ENCODE peak calls at places on chromosomes 13 and 19, in six cellular contexts. One of them, this sample, is unnamed.

GRCh38 chr19:49533551-49534488 is 6.0 kb downstream of the RCN3 start:
- DNase-seq in stomach: peak
- DNase-seq in mucosa of descending colon: peak
- DNase-seq in RWPE1: peak
- DNase-seq in neural crest cell: peak
- DNase-seq in activated B cell treated with CpG ODN at 0.5 μM for 24 hours: peak
- DNase-seq in this sample: peak

GRCh38 chr19:9986787-9987281 is 23.5 kb downstream of the COL5A3 start:
- DNase-seq in neural crest cell: no peak
- DNase-seq in mucosa of descending colon: no peak
- DNase-seq in activated B cell treated with CpG ODN at 0.5 μM for 24 hours: no peak
- DNase-seq in RWPE1: no peak
- DNase-seq in stomach: no peak
- DNase-seq in this sample: peak

GRCh38 chr19:39136225-39136940 is 10.8 kb downstream of the PAK4 start:
- DNase-seq in neural crest cell: no peak
- DNase-seq in mucosa of descending colon: peak
- DNase-seq in activated B cell treated with CpG ODN at 0.5 μM for 24 hours: no peak
- DNase-seq in stomach: peak
- DNase-seq in RWPE1: no peak
- DNase-seq in this sample: no peak

GRCh38 chr13:34502621-34503020 is 439.4 kb upstream of the NBEA start:
- DNase-seq in stomach: no peak
- DNase-seq in activated B cell treated with CpG ODN at 0.5 μM for 24 hours: no peak
- DNase-seq in RWPE1: no peak
- DNase-seq in neural crest cell: no peak
- DNase-seq in mucosa of descending colon: no peak
- DNase-seq in this sample: no peak

GRCh38 chr19:58407658-58408151 is 744 bp upstream of the ZNF584 start:
- DNase-seq in stomach: no peak
- DNase-seq in activated B cell treated with CpG ODN at 0.5 μM for 24 hours: no peak
- DNase-seq in neural crest cell: no peak
- DNase-seq in RWPE1: no peak
- DNase-seq in mucosa of descending colon: no peak
- DNase-seq in this sample: no peak

GRCh38 chr19:38989066-38989605 is 13.6 kb upstream of the FBXO17 start:
- DNase-seq in RWPE1: no peak
- DNase-seq in neural crest cell: no peak
- DNase-seq in activated B cell treated with CpG ODN at 0.5 μM for 24 hours: no peak
- DNase-seq in mucosa of descending colon: no peak
- DNase-seq in stomach: no peak
- DNase-seq in this sample: peak

GRCh38 chr13:106182404-106182803 is 353.1 kb downstream of the EFNB2 start:
- DNase-seq in activated B cell treated with CpG ODN at 0.5 μM for 24 hours: no peak
- DNase-seq in stomach: no peak
- DNase-seq in RWPE1: peak
- DNase-seq in mucosa of descending colon: no peak
- DNase-seq in neural crest cell: no peak
- DNase-seq in this sample: peak

GRCh38 chr13:60318186-60318585 is 78.8 kb upstream of the TDRD3 start:
- DNase-seq in activated B cell treated with CpG ODN at 0.5 μM for 24 hours: no peak
- DNase-seq in stomach: no peak
- DNase-seq in RWPE1: no peak
- DNase-seq in mucosa of descending colon: no peak
- DNase-seq in neural crest cell: no peak
- DNase-seq in this sample: no peak

GRCh38 chr19:52492201-52492960 is 35.1 kb upstream of the ZNF808 start:
- DNase-seq in activated B cell treated with CpG ODN at 0.5 μM for 24 hours: no peak
- DNase-seq in neural crest cell: peak
- DNase-seq in mucosa of descending colon: peak
- DNase-seq in RWPE1: no peak
- DNase-seq in stomach: no peak
- DNase-seq in this sample: no peak

GRCh38 chr19:32464279-32464678 is 58.7 kb downstream of the DPY19L3 start:
- DNase-seq in RWPE1: no peak
- DNase-seq in stomach: no peak
- DNase-seq in mucosa of descending colon: no peak
- DNase-seq in neural crest cell: no peak
- DNase-seq in activated B cell treated with CpG ODN at 0.5 μM for 24 hours: no peak
- DNase-seq in this sample: peak

GRCh38 chr13:101049166-101049850 is 367.0 kb downstream of the NALCN start:
- DNase-seq in activated B cell treated with CpG ODN at 0.5 μM for 24 hours: no peak
- DNase-seq in stomach: no peak
- DNase-seq in neural crest cell: no peak
- DNase-seq in RWPE1: peak
- DNase-seq in mucosa of descending colon: no peak
- DNase-seq in this sample: no peak

GRCh38 chr13:96525715-96526114 is 435.8 kb downstream of the HS6ST3 start:
- DNase-seq in activated B cell treated with CpG ODN at 0.5 μM for 24 hours: no peak
- DNase-seq in RWPE1: no peak
- DNase-seq in neural crest cell: no peak
- DNase-seq in mucosa of descending colon: no peak
- DNase-seq in stomach: no peak
- DNase-seq in this sample: no peak

GRCh38 chr19:47228168-47228936 is 2.6 kb downstream of the BBC3 start:
- DNase-seq in RWPE1: no peak
- DNase-seq in mucosa of descending colon: peak
- DNase-seq in neural crest cell: no peak
- DNase-seq in stomach: peak
- DNase-seq in activated B cell treated with CpG ODN at 0.5 μM for 24 hours: peak
- DNase-seq in this sample: peak

GRCh38 chr13:38223093-38223492 is 126.6 kb upstream of the UFM1 start:
- DNase-seq in stomach: no peak
- DNase-seq in neural crest cell: no peak
- DNase-seq in mucosa of descending colon: peak
- DNase-seq in RWPE1: no peak
- DNase-seq in activated B cell treated with CpG ODN at 0.5 μM for 24 hours: no peak
- DNase-seq in this sample: peak

GRCh38 chr13:26929971-26930730 is 169.6 kb upstream of the GPR12 start:
- DNase-seq in neural crest cell: peak
- DNase-seq in stomach: peak
- DNase-seq in activated B cell treated with CpG ODN at 0.5 μM for 24 hours: peak
- DNase-seq in mucosa of descending colon: peak
- DNase-seq in RWPE1: peak
- DNase-seq in this sample: peak

GRCh38 chr19:48419158-48419920 is 25.9 kb downstream of the GRIN2D start:
- DNase-seq in stomach: peak
- DNase-seq in mucosa of descending colon: peak
- DNase-seq in neural crest cell: peak
- DNase-seq in RWPE1: no peak
- DNase-seq in activated B cell treated with CpG ODN at 0.5 μM for 24 hours: peak
- DNase-seq in this sample: peak

GRCh38 chr13:97189943-97190342 is 32.2 kb upstream of the MBNL2 start:
- DNase-seq in stomach: no peak
- DNase-seq in activated B cell treated with CpG ODN at 0.5 μM for 24 hours: no peak
- DNase-seq in RWPE1: no peak
- DNase-seq in neural crest cell: no peak
- DNase-seq in mucosa of descending colon: no peak
- DNase-seq in this sample: no peak

GRCh38 chr19:54882758-54883157 is 8.7 kb downstream of the FCAR start:
- DNase-seq in activated B cell treated with CpG ODN at 0.5 μM for 24 hours: no peak
- DNase-seq in RWPE1: no peak
- DNase-seq in neural crest cell: no peak
- DNase-seq in mucosa of descending colon: no peak
- DNase-seq in stomach: no peak
- DNase-seq in this sample: no peak

GRCh38 chr19:52949422-52949821 is 13.3 kb downstream of the ZNF816 start:
- DNase-seq in RWPE1: no peak
- DNase-seq in activated B cell treated with CpG ODN at 0.5 μM for 24 hours: no peak
- DNase-seq in stomach: no peak
- DNase-seq in neural crest cell: no peak
- DNase-seq in mucosa of descending colon: no peak
- DNase-seq in this sample: no peak

DNA sequence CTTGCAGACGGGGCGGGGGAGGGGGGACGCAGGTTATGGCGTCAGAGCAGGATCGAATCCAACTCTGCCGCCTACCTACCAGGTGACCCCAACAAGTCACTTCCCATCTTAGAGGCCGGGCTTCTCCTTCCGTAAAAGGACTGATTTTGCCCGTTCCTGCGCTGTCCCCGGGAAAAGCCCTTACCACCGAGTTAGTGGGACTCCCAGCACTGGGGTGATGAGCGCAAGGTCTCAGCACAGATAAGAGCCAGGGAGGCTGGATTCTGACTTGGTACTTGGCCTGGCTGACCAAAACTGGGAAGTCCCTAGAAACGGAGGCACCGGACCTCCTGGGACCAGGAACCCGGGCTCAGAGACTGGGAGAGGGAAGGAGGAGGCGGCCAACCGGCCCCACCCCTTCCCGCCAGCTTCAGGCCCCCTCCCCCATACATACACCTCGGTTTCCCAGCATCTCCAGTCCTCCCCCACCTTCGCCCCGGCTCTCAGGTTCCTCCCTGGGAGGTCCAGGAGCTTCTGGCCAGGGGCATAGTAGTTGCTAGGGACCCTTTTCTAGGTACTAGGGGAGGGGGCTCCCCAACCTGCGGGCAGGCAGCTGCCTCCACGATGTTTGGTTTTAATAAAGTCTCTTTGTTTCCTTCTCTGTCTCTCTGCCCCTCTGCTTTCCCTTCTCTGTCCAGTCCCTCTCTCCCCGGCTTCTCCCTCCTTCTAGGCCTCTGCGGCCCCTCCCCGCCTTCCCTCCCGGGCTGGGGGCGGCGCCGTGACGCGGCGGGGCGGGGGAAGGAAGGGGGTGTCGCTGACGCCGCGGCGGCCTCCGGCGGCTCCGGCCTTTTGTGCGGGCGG is at the start of gene GRAMD1A:
- DNase-seq in mucosa of descending colon: peak
- DNase-seq in stomach: peak
- DNase-seq in neural crest cell: peak
- DNase-seq in activated B cell treated with CpG ODN at 0.5 μM for 24 hours: peak
- DNase-seq in RWPE1: peak
- DNase-seq in this sample: peak
- TF ChIP-seq CTCF in mucosa of descending colon: no peak
- TF ChIP-seq CTCF in stomach: no peak
- TF ChIP-seq CTCF in neural crest cell: no peak
- TF ChIP-seq CTCF in activated B cell treated with CpG ODN at 0.5 μM for 24 hours: no peak
- TF ChIP-seq CTCF in RWPE1: no peak
- TF ChIP-seq CTCF in this sample: no peak

GRCh38 chr19:45638930-45639729 is at the start of gene EML2:
- DNase-seq in RWPE1: peak
- DNase-seq in neural crest cell: peak
- DNase-seq in stomach: peak
- DNase-seq in mucosa of descending colon: peak
- DNase-seq in activated B cell treated with CpG ODN at 0.5 μM for 24 hours: peak
- DNase-seq in this sample: peak
- TF ChIP-seq CTCF in RWPE1: peak
- TF ChIP-seq CTCF in neural crest cell: no peak
- TF ChIP-seq CTCF in stomach: no peak
- TF ChIP-seq CTCF in mucosa of descending colon: no peak
- TF ChIP-seq CTCF in activated B cell treated with CpG ODN at 0.5 μM for 24 hours: no peak
- TF ChIP-seq CTCF in this sample: peak

DNA sequence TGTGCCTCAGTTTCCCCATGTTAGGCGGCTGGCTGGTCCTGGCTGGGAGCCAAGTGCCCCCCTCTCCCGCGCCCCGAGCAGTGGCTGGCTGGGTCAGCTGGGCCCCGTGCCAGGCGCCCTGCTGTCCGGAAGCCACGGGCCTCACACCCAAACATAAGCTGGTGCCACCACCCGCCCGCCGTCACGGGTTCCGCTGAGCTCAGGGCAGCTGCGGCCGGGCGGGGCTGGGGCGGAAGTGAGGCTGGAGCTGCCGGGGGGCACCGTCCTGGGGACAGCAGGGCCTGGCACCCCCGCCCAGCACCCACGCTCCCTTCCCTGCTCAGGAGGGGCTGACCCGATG is 19.3 kb downstream of the HCN2 start:
- DNase-seq in mucosa of descending colon: peak
- DNase-seq in neural crest cell: no peak
- DNase-seq in RWPE1: no peak
- DNase-seq in stomach: peak
- DNase-seq in activated B cell treated with CpG ODN at 0.5 μM for 24 hours: no peak
- DNase-seq in this sample: no peak
- TF ChIP-seq CTCF in mucosa of descending colon: no peak
- TF ChIP-seq CTCF in neural crest cell: no peak
- TF ChIP-seq CTCF in RWPE1: no peak
- TF ChIP-seq CTCF in stomach: no peak
- TF ChIP-seq CTCF in activated B cell treated with CpG ODN at 0.5 μM for 24 hours: no peak
- TF ChIP-seq CTCF in this sample: no peak

GRCh38 chr19:13082192-13083007 is 20.3 kb downstream of the LYL1 start:
- DNase-seq in stomach: no peak
- DNase-seq in mucosa of descending colon: no peak
- DNase-seq in neural crest cell: no peak
- DNase-seq in activated B cell treated with CpG ODN at 0.5 μM for 24 hours: no peak
- DNase-seq in RWPE1: no peak
- DNase-seq in this sample: peak
- TF ChIP-seq CTCF in stomach: no peak
- TF ChIP-seq CTCF in mucosa of descending colon: no peak
- TF ChIP-seq CTCF in neural crest cell: peak
- TF ChIP-seq CTCF in activated B cell treated with CpG ODN at 0.5 μM for 24 hours: no peak
- TF ChIP-seq CTCF in RWPE1: no peak
- TF ChIP-seq CTCF in this sample: peak

GRCh38 chr19:5170329-5170745 is 170.3 kb downstream of the PTPRS start:
- DNase-seq in activated B cell treated with CpG ODN at 0.5 μM for 24 hours: peak
- DNase-seq in neural crest cell: peak
- DNase-seq in mucosa of descending colon: peak
- DNase-seq in RWPE1: no peak
- DNase-seq in stomach: peak
- DNase-seq in this sample: no peak
- TF ChIP-seq CTCF in activated B cell treated with CpG ODN at 0.5 μM for 24 hours: no peak
- TF ChIP-seq CTCF in neural crest cell: peak
- TF ChIP-seq CTCF in mucosa of descending colon: peak
- TF ChIP-seq CTCF in RWPE1: peak
- TF ChIP-seq CTCF in stomach: peak
- TF ChIP-seq CTCF in this sample: peak